ENCODE peak calls at places on chromosomes 11 and 22, in seven cellular contexts. G, C, Y, O, T, J and E are unnamed samples.

GRCh38 chr11:17102447-17102846 is 25.0 kb upstream of the RPS13 start:
- DNase-seq in G (no peak), C (no peak), Y (no peak), O (no peak), T (peak; percentile 18), J (no peak), E (no peak)

GRCh38 chr11:206002-206384 is 1.2 kb downstream of the BET1L start:
- DNase-seq in G (no peak), C (no peak), Y (no peak), O (peak; percentile 24), T (no peak), J (peak; percentile 43), E (no peak)

GRCh38 chr11:64141081-64141783 is 24.7 kb downstream of the MACROD1 start:
- DNase-seq in G (no peak), C (no peak), Y (no peak), O (no peak), T (no peak), J (no peak), E (peak; percentile 37)

GRCh38 chr22:36143956-36144355 is 16.6 kb downstream of the APOL3 start:
- DNase-seq in G (no peak), C (no peak), Y (no peak), O (no peak), T (no peak), J (no peak), E (no peak)

GRCh38 chr22:39994046-39994565 is 648 bp upstream of the FAM83F start:
- DNase-seq in G (no peak), C (no peak), Y (no peak), O (no peak), T (no peak), J (no peak), E (no peak)

GRCh38 chr11:38315151-38315550 is 1717.1 kb upstream of the RAG2 start:
- DNase-seq in G (no peak), C (no peak), Y (no peak), O (no peak), T (peak; percentile 36), J (no peak), E (no peak)

GRCh38 chr11:1946812-1947480 is at the start of gene MRPL23:
- DNase-seq in G (no peak), C (no peak), Y (no peak), O (no peak), T (no peak), J (no peak), E (no peak)

GRCh38 chr22:37563153-37564081 is 3.1 kb downstream of the CDC42EP1 start:
- DNase-seq in G (peak; percentile 83), C (peak; percentile 72), Y (no peak), O (peak; percentile 84), T (peak; percentile 98), J (peak; percentile 70), E (peak; percentile 21)

GRCh38 chr11:133403900-133404299 is 128.4 kb downstream of the OPCML start:
- DNase-seq in G (no peak), C (no peak), Y (peak; percentile 48), O (no peak), T (no peak), J (no peak), E (no peak)

GRCh38 chr11:103222801-103223200 is 113.6 kb downstream of the DYNC2H1 start:
- DNase-seq in G (peak; percentile 4), C (no peak), Y (no peak), O (no peak), T (no peak), J (no peak), E (no peak)

GRCh38 chr11:6617315-6617781 is 1.9 kb downstream of the TPP1 start:
- DNase-seq in G (no peak), C (no peak), Y (no peak), O (no peak), T (peak; percentile 71), J (no peak), E (no peak)

GRCh38 chr11:197741-198235 is 4.9 kb downstream of the SCGB1C1 start:
- DNase-seq in G (no peak), C (no peak), Y (no peak), O (peak; percentile 13), T (no peak), J (no peak), E (no peak)

GRCh38 chr22:42633013-42633412 is 7.4 kb downstream of the ATP5MGL start:
- DNase-seq in G (no peak), C (no peak), Y (no peak), O (no peak), T (no peak), J (no peak), E (no peak)

GRCh38 chr11:130403967-130404366 is 24.4 kb downstream of the ADAMTS8 start:
- DNase-seq in G (no peak), C (no peak), Y (peak; percentile 88), O (no peak), T (no peak), J (no peak), E (no peak)

GRCh38 chr11:28347351-28347750 is 239.2 kb downstream of the METTL15 start:
- DNase-seq in G (no peak), C (no peak), Y (no peak), O (no peak), T (no peak), J (no peak), E (no peak)

GRCh38 chr11:60252208-60252566 is 9.2 kb upstream of the MS4A4E start:
- DNase-seq in G (no peak), C (no peak), Y (no peak), O (no peak), T (no peak), J (no peak), E (no peak)

GRCh38 chr11:936199-936598 is 10.5 kb downstream of the AP2A2 start:
- DNase-seq in G (no peak), C (no peak), Y (no peak), O (no peak), T (no peak), J (no peak), E (no peak)

GRCh38 chr11:1449516-1450270 is 36.9 kb downstream of the MOB2 start:
- DNase-seq in G (no peak), C (no peak), Y (no peak), O (no peak), T (no peak), J (no peak), E (no peak)

GRCh38 chr22:29380032-29380781 is 8.2 kb downstream of the AP1B1 start:
- DNase-seq in G (no peak), C (no peak), Y (no peak), O (no peak), T (no peak), J (no peak), E (no peak)

GRCh38 chr11:86174101-86175046 is 70.2 kb upstream of the EED start:
- DNase-seq in G (peak; percentile 99), C (peak; percentile 90), Y (no peak), O (no peak), T (peak; percentile 96), J (no peak), E (no peak)

GRCh38 chr11:45906965-45907591 is at the start of gene FREY1:
- DNase-seq in G (no peak), C (no peak), Y (no peak), O (no peak), T (no peak), J (no peak), E (no peak)

GRCh38 chr11:126720539-126721235 is 279.9 kb downstream of the KIRREL3 start:
- DNase-seq in G (no peak), C (no peak), Y (no peak), O (no peak), T (no peak), J (no peak), E (no peak)

GRCh38 chr11:31045335-31045734 is 324.2 kb downstream of the DCDC1 start:
- DNase-seq in G (peak; percentile 11), C (no peak), Y (no peak), O (no peak), T (peak; percentile 49), J (no peak), E (no peak)

GRCh38 chr11:11584446-11584810 is 37.4 kb downstream of the GALNT18 start:
- DNase-seq in G (peak; percentile 47), C (no peak), Y (peak; percentile 5), O (no peak), T (peak; percentile 77), J (no peak), E (no peak)

GRCh38 chr11:14018441-14018840 is 55.9 kb downstream of the SPON1 start:
- DNase-seq in G (no peak), C (no peak), Y (no peak), O (no peak), T (no peak), J (no peak), E (no peak)

GRCh38 chr11:14012836-14013235 is 50.3 kb downstream of the SPON1 start:
- DNase-seq in G (no peak), C (no peak), Y (no peak), O (no peak), T (no peak), J (no peak), E (no peak)

GRCh38 chr11:14015711-14016110 is 53.2 kb downstream of the SPON1 start:
- DNase-seq in G (peak; percentile 26), C (no peak), Y (peak; percentile 46), O (no peak), T (peak; percentile 33), J (no peak), E (no peak)
- TF ChIP-seq CTCF in G (no peak), C (no peak), Y (no peak), O (no peak), T (no peak), J (no peak), E (no peak)

DNA sequence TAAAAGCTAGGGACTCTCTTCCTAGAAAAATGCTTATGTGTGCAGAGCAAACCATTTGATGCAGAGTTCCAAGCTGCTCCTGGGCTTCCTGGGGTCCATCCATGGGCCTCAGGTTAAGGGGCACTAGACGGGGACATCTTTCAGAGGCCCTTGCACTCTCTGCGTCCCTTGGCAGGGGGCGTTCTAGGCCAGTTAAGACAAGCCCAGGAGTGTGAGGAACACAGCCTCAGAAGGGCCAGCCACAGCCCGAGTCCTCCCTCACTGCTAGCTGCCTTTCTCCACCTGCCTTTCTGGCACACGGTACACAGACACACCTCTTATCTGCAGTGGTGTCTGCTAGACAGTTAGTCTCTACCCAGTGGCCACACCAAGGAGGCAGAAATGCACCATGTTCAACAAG is 18.0 kb upstream of the BID start:
- DNase-seq in G (no peak), C (no peak), Y (peak; percentile 77), O (no peak), T (no peak), J (no peak), E (no peak)
- TF ChIP-seq CTCF in G (no peak), C (no peak), Y (peak; percentile 58), O (no peak), T (no peak), J (no peak), E (no peak)

GRCh38 chr22:50627914-50628542 is at the start of gene ARSA:
- DNase-seq in G (peak; percentile 38), C (peak; percentile 32), Y (peak; percentile 86), O (peak; percentile 81), T (peak; percentile 83), J (peak; percentile 90), E (peak; percentile 83)
- TF ChIP-seq CTCF in G (peak; percentile 19), C (peak; percentile 46), Y (peak; percentile 50), O (no peak), T (peak; percentile 51), J (peak; percentile 33), E (no peak)

DNA sequence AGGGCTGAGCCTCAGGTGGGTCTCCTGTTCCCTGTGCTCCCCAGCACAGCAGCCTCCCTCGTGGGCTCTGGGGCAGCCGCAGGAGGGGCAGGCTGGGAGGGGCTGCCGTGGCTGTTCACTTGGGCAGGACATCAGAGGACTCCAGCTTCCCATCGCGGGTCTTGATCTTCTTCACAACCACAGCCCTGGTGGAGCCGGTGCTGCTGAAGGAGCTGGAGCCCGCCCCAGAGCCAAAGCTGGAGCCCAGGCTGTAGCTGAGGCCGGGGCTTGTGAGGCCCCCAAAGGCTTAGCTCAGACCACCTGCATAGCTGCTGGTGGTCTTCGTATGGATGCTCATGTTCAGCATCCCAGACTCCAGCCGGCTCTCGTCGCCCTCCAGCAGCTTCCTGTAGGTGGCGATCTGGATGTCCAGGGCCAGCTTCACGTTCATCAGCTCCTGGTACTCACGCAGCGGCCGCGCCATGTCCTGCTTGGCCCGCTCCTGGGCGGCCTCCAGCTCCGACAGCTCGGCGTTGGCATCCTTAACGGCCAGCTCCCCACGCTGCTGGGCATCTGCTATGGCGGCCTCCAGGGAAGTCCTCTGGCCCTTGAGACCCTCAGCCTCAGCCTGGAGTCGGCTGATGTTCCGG is 126.1 kb downstream of the NECTIN1 start:
- DNase-seq in G (no peak), C (no peak), Y (peak; percentile 67), O (no peak), T (no peak), J (no peak), E (no peak)
- TF ChIP-seq CTCF in G (no peak), C (no peak), Y (peak; percentile 62), O (no peak), T (peak; percentile 33), J (no peak), E (peak; percentile 6)